ENCODE peak calls at places on chromosome X, in four cellular contexts. I, N, C and W are unnamed samples.

GRCh38 chrX:74242050-74242449 is 61.9 kb upstream of the ZCCHC13 start:
- DNase-seq in I (no peak), N (no peak), C (no peak), W (peak)

GRCh38 chrX:119410027-119410819 is 11.1 kb downstream of the SLC25A43 start:
- DNase-seq in I (no peak), N (no peak), C (no peak), W (peak)

GRCh38 chrX:41377624-41378023 is 43.7 kb downstream of the DDX3X start:
- DNase-seq in I (no peak), N (no peak), C (no peak), W (no peak)

GRCh38 chrX:150581093-150581775 is 12.8 kb downstream of the MTM1 start:
- DNase-seq in I (no peak), N (no peak), C (no peak), W (peak)

GRCh38 chrX:7904557-7904956 is 22.7 kb downstream of the PNPLA4 start:
- DNase-seq in I (no peak), N (no peak), C (no peak), W (no peak)

GRCh38 chrX:30483996-30484395 is 93.6 kb downstream of the TASL start:
- DNase-seq in I (no peak), N (no peak), C (no peak), W (no peak)

GRCh38 chrX:96994088-96994487 is 110.4 kb downstream of the RPA4 start:
- DNase-seq in I (no peak), N (no peak), C (no peak), W (no peak)

GRCh38 chrX:21153503-21153902 is 220.7 kb upstream of the CNKSR2 start:
- DNase-seq in I (no peak), N (no peak), C (no peak), W (no peak)

GRCh38 chrX:107629533-107629909 is 1.2 kb downstream of the PRPS1 start:
- DNase-seq in I (no peak), N (peak), C (no peak), W (peak)

GRCh38 chrX:11188664-11189063 is 77.5 kb downstream of the HCCS start:
- DNase-seq in I (no peak), N (no peak), C (no peak), W (no peak)

GRCh38 chrX:138925330-138925729 is 213.8 kb upstream of the FGF13 start:
- DNase-seq in I (no peak), N (peak), C (no peak), W (no peak)

GRCh38 chrX:17415242-17415815 is 40.3 kb downstream of the NHS start:
- DNase-seq in I (no peak), N (no peak), C (no peak), W (no peak)

GRCh38 chrX:119655125-119655524 is 37.8 kb downstream of the SEPTIN6 start:
- DNase-seq in I (no peak), N (peak), C (no peak), W (no peak)

GRCh38 chrX:77527233-77528001 is 80.2 kb downstream of the FGF16 start:
- DNase-seq in I (peak), N (peak), C (no peak), W (no peak)

GRCh38 chrX:1466232-1466661 is 13.5 kb upstream of the ASMTL start:
- DNase-seq in I (peak), N (no peak), C (no peak), W (no peak)

GRCh38 chrX:154411322-154411980 is at the start of gene TAFAZZIN:
- DNase-seq in I (peak), N (peak), C (no peak), W (peak)

GRCh38 chrX:574355-574754 is 56.2 kb upstream of the SHOX start:
- DNase-seq in I (no peak), N (no peak), C (no peak), W (no peak)

GRCh38 chrX:24657671-24658410 is 10.7 kb upstream of the PCYT1B start:
- DNase-seq in I (no peak), N (no peak), C (no peak), W (no peak)

GRCh38 chrX:35890699-35891098 is 28.8 kb upstream of the CFAP47 start:
- DNase-seq in I (peak), N (peak), C (no peak), W (peak)

GRCh38 chrX:65451663-65452062 is 82.9 kb downstream of the LAS1L start:
- DNase-seq in I (no peak), N (peak), C (no peak), W (peak)

GRCh38 chrX:4277122-4277521 is 563.7 kb upstream of the PRKX start:
- DNase-seq in I (no peak), N (no peak), C (no peak), W (no peak)

GRCh38 chrX:121782976-121783375 is 735.6 kb downstream of the GLUD2 start:
- DNase-seq in I (no peak), N (no peak), C (no peak), W (no peak)

GRCh38 chrX:55118574-55118973 is 29.8 kb downstream of the PAGE2 start:
- DNase-seq in I (no peak), N (no peak), C (no peak), W (no peak)

GRCh38 chrX:109918753-109919152 is 84.2 kb upstream of the TMEM164 start:
- DNase-seq in I (no peak), N (no peak), C (no peak), W (no peak)

GRCh38 chrX:44896566-44897186 is 23.7 kb downstream of the KDM6A start:
- DNase-seq in I (no peak), N (no peak), C (no peak), W (no peak)

GRCh38 chrX:44903107-44903506 is 30.1 kb downstream of the KDM6A start:
- DNase-seq in I (no peak), N (peak), C (no peak), W (peak)

GRCh38 chrX:44903842-44904530 is 31.0 kb downstream of the KDM6A start:
- DNase-seq in I (no peak), N (no peak), C (no peak), W (no peak)

GRCh38 chrX:44897539-44897938 is 24.6 kb downstream of the KDM6A start:
- DNase-seq in I (no peak), N (no peak), C (no peak), W (no peak)

GRCh38 chrX:44898411-44899221 is 25.6 kb downstream of the KDM6A start:
- DNase-seq in I (peak), N (peak), C (no peak), W (peak)
- TF ChIP-seq CBX5 in I (no peak), N (no peak), C (no peak), W (no peak)

GRCh38 chrX:15511563-15511962 is 11.0 kb downstream of the BMX start:
- DNase-seq in I (no peak), N (no peak), C (no peak), W (peak)
- TF ChIP-seq CBX5 in I (no peak), N (no peak), C (no peak), W (no peak)

GRCh38 chrX:68919707-68920106 is 90.9 kb downstream of the EFNB1 start:
- DNase-seq in I (no peak), N (no peak), C (no peak), W (no peak)

GRCh38 chrX:68921937-68922456 is 93.2 kb downstream of the EFNB1 start:
- DNase-seq in I (no peak), N (no peak), C (no peak), W (no peak)

GRCh38 chrX:68918202-68918601 is 89.4 kb downstream of the EFNB1 start:
- DNase-seq in I (no peak), N (no peak), C (no peak), W (no peak)

GRCh38 chrX:68917799-68918198 is 89.0 kb downstream of the EFNB1 start:
- DNase-seq in I (no peak), N (no peak), C (no peak), W (no peak)

DNA sequence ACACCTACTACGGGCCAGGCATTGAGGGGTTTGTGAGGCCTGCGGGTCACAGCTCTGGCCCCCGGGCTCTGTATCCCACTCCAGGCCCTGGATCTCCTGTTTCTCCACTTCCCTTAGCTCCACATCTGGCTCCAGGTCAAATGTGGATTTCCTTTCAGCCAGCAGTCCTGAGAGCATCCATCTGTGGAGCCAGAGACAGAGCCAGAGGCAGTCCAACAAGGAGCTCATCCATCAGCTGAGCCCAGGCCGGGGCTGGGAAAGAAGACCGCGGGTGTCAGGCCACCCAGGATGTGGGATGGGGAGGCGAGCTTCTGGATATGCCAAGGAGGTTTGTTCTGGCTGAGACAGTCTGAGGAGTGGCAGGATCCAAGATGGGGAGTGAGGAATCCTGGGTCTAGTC is 91.7 kb downstream of the EFNB1 start:
- DNase-seq in I (no peak), N (no peak), C (no peak), W (no peak)
- TF ChIP-seq CBX5 in I (no peak), N (no peak), C (no peak), W (no peak)

GRCh38 chrX:83630662-83631061 is 122.6 kb downstream of the POU3F4 start:
- DNase-seq in I (no peak), N (no peak), C (no peak), W (no peak)
- TF ChIP-seq CBX5 in I (no peak), N (no peak), C (no peak), W (no peak)

DNA sequence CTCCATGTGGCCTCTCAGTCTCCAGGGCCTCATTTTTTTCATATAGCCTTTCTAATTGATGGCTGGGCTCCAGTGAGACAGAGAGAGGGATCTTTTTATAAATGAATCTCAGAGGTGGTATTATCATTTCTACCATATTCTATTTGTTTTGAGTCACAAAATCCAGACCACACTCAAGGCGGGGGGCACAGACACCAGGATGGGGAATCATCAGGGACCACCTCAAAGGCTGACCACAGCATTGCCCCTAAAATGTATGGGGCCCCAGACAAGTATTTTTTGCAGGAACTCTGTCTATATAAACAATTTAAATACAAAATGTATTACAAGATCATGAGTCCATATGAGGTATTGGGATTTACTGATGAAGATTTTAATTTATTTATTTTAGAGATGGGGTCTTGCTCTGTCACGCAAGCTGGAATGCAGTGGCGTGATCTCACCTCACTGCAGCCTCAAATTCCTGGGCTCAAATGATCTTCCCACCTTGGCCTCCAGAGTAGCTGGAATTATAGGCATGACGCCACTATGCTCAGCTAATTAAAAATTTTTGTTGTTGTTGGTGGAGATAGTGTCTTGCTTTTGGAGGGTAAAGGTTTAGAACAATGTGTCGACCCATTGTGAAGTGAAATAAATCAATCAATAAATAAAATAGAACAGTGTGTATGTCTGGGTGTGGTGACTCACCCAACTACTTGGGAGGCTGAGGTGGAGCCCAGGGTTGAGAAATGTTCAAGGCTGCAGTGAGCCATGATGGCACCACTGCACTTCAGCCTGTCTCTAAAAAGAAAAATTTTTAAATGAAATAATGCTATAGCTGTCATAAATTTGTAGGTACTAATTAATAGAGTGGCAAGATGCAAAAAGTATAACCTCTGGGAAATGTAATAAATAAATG is 29.4 kb downstream of the WDR13 start:
- DNase-seq in I (no peak), N (no peak), C (no peak), W (no peak)
- TF ChIP-seq CBX5 in I (no peak), N (no peak), C (no peak), W (no peak)

GRCh38 chrX:111857534-111857933 is 18.4 kb upstream of the TRPC5OS start:
- DNase-seq in I (no peak), N (no peak), C (no peak), W (no peak)

GRCh38 chrX:111854778-111855490 is 21.0 kb upstream of the TRPC5OS start:
- DNase-seq in I (no peak), N (peak), C (no peak), W (no peak)
- TF ChIP-seq CBX5 in I (no peak), N (no peak), C (no peak), W (no peak)

DNA sequence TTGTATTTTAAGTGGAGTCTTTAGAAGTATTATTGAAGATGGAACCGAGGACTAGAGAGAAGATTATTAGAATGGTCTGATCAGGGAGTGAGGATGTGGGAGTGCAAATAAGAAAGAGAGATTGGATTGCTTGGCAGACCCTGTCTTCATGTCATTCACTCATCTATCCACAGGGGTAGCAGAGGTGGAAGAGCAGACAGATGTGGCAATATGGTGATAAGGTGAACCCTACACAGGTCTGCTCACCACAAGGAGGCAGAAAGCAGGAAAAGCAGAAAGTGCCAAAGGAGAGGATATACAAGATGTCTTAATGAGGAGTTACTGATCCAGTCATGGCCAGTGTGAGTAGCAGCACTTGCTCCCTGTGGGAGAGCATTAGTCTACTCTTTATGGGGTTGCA is 129.4 kb downstream of the MAGEE2 start:
- DNase-seq in I (no peak), N (no peak), C (no peak), W (no peak)
- TF ChIP-seq CBX5 in I (no peak), N (no peak), C (no peak), W (no peak)

GRCh38 chrX:9533611-9534010 is 68.8 kb downstream of the TBL1X start:
- DNase-seq in I (no peak), N (no peak), C (no peak), W (no peak)

GRCh38 chrX:9528498-9528897 is 63.6 kb downstream of the TBL1X start:
- DNase-seq in I (no peak), N (peak), C (no peak), W (no peak)

GRCh38 chrX:9532349-9532748 is 67.5 kb downstream of the TBL1X start:
- DNase-seq in I (no peak), N (no peak), C (no peak), W (no peak)

GRCh38 chrX:9529223-9529622 is 64.4 kb downstream of the TBL1X start:
- DNase-seq in I (no peak), N (no peak), C (no peak), W (no peak)

GRCh38 chrX:9530848-9531274 is 66.0 kb downstream of the TBL1X start:
- DNase-seq in I (peak), N (peak), C (no peak), W (peak)
- TF ChIP-seq CBX5 in I (no peak), N (no peak), C (no peak), W (no peak)

GRCh38 chrX:129035180-129035579 is 488.1 kb downstream of the SMARCA1 start:
- DNase-seq in I (no peak), N (no peak), C (no peak), W (no peak)
- TF ChIP-seq CBX5 in I (no peak), N (no peak), C (no peak), W (no peak)

GRCh38 chrX:50614460-50614859 is 143.8 kb upstream of the DGKK start:
- DNase-seq in I (no peak), N (no peak), C (no peak), W (no peak)
- TF ChIP-seq CBX5 in I (no peak), N (no peak), C (no peak), W (no peak)